ENCODE peak calls at places on chromosome 10, in four cellular contexts. C, X, Q and Z are unnamed samples.

GRCh38 chr10:113056468-113057021 is 106.5 kb downstream of the TCF7L2 start:
- DNase-seq in Q (no peak), X (no peak), C (peak), Z (no peak)

GRCh38 chr10:98444314-98445006 is 2.3 kb downstream of the HPS1 start:
- DNase-seq in X (no peak), Q (no peak), C (no peak), Z (no peak)

GRCh38 chr10:109664554-109664953 is 258.8 kb downstream of the XPNPEP1 start:
- DNase-seq in Q (no peak), C (no peak), X (no peak), Z (no peak)

GRCh38 chr10:110209399-110209925 is 2.1 kb downstream of the MXI1 start:
- DNase-seq in Q (peak), C (peak), X (peak), Z (no peak)

GRCh38 chr10:86178401-86179142 is 188.0 kb downstream of the GRID1 start:
- DNase-seq in Q (no peak), X (peak), C (peak), Z (no peak)

GRCh38 chr10:50393784-50394183 is 142.5 kb upstream of the ASAH2 start:
- DNase-seq in C (peak), Q (no peak), X (peak), Z (no peak)

GRCh38 chr10:43225787-43226153 is 41.1 kb downstream of the RASGEF1A start:
- DNase-seq in Q (no peak), X (no peak), C (no peak), Z (peak)

GRCh38 chr10:110522365-110522988 is 24.8 kb downstream of the DUSP5 start:
- DNase-seq in X (no peak), Q (no peak), C (peak), Z (no peak)

GRCh38 chr10:588246-589165 is 101.0 kb downstream of the DIP2C start:
- DNase-seq in Q (peak), X (no peak), C (peak), Z (no peak)

GRCh38 chr10:77482072-77482471 is 155.5 kb downstream of the KCNMA1 start:
- DNase-seq in Q (no peak), X (no peak), C (peak), Z (no peak)

GRCh38 chr10:114359953-114360345 is 44.4 kb downstream of the AFAP1L2 start:
- DNase-seq in Q (no peak), X (no peak), C (no peak), Z (no peak)

GRCh38 chr10:29736325-29737208 is 101.8 kb upstream of the SVIL start:
- DNase-seq in Q (peak), X (peak), C (peak), Z (peak)

GRCh38 chr10:68826764-68827591 is at the start of gene STOX1:
- DNase-seq in C (peak), X (peak), Q (peak), Z (no peak)

GRCh38 chr10:12914111-12914510 is 87.4 kb downstream of the CCDC3 start:
- DNase-seq in C (no peak), Q (no peak), X (no peak), Z (no peak)

GRCh38 chr10:24360286-24361127 is 151.6 kb downstream of the KIAA1217 start:
- DNase-seq in C (peak), X (peak), Q (peak), Z (no peak)

GRCh38 chr10:126376956-126377355 is 11.3 kb downstream of the ADAM12 start:
- DNase-seq in Q (no peak), C (peak), X (no peak), Z (no peak)

GRCh38 chr10:84194424-84195043 is at the start of gene CDHR1:
- DNase-seq in X (no peak), Q (no peak), C (no peak), Z (peak)

GRCh38 chr10:74022941-74023629 is 25.2 kb downstream of the VCL start:
- DNase-seq in C (no peak), Q (no peak), X (no peak), Z (no peak)

GRCh38 chr10:121521794-121522556 is 76.3 kb downstream of the FGFR2 start:
- DNase-seq in X (no peak), Q (no peak), C (no peak), Z (no peak)

GRCh38 chr10:79378647-79379511 is 31.6 kb downstream of the PPIF start:
- DNase-seq in C (no peak), X (no peak), Q (peak), Z (no peak)

GRCh38 chr10:123157210-123157609 is 3.0 kb downstream of the BUB3 start:
- DNase-seq in X (no peak), Q (no peak), C (peak), Z (no peak)

GRCh38 chr10:122062831-122063674 is 74.1 kb downstream of the TACC2 start:
- DNase-seq in Q (peak), C (peak), X (peak), Z (no peak)

GRCh38 chr10:110459600-110459999 is 38.1 kb upstream of the DUSP5 start:
- DNase-seq in C (no peak), X (no peak), Q (no peak), Z (no peak)

GRCh38 chr10:93752761-93753160 is 5.0 kb upstream of the LGI1 start:
- DNase-seq in X (peak), C (peak), Q (no peak), Z (no peak)

GRCh38 chr10:31603245-31604087 is 284.4 kb downstream of the ZEB1 start:
- DNase-seq in Q (peak), X (peak), C (peak), Z (peak)

GRCh38 chr10:89164920-89165319 is 42.2 kb downstream of the CH25H start:
- DNase-seq in Q (no peak), X (no peak), C (no peak), Z (peak)

GRCh38 chr10:80538481-80539185 is 931 bp downstream of the SH2D4B start:
- DNase-seq in X (no peak), C (no peak), Q (no peak), Z (no peak)

GRCh38 chr10:100995171-100995570 is 4.4 kb upstream of the LZTS2 start:
- DNase-seq in X (no peak), Q (no peak), C (no peak), Z (no peak)

GRCh38 chr10:28300027-28300426 is 2.8 kb downstream of the MPP7 start:
- DNase-seq in Q (no peak), X (no peak), C (peak), Z (no peak)
- TF ChIP-seq CTCF in Q (no peak), X (no peak), C (peak), Z (no peak)

GRCh38 chr10:22434521-22434920 is 89.2 kb downstream of the SPAG6 start:
- DNase-seq in Q (no peak), X (no peak), C (no peak), Z (no peak)

GRCh38 chr10:22437620-22438588 is 92.6 kb downstream of the SPAG6 start:
- DNase-seq in Q (no peak), X (no peak), C (peak), Z (no peak)

GRCh38 chr10:22436893-22437619 is 91.8 kb downstream of the SPAG6 start:
- DNase-seq in X (peak), C (peak), Q (peak), Z (peak)

GRCh38 chr10:22435650-22436049 is 90.4 kb downstream of the SPAG6 start:
- DNase-seq in C (no peak), Q (no peak), X (no peak), Z (no peak)

DNA sequence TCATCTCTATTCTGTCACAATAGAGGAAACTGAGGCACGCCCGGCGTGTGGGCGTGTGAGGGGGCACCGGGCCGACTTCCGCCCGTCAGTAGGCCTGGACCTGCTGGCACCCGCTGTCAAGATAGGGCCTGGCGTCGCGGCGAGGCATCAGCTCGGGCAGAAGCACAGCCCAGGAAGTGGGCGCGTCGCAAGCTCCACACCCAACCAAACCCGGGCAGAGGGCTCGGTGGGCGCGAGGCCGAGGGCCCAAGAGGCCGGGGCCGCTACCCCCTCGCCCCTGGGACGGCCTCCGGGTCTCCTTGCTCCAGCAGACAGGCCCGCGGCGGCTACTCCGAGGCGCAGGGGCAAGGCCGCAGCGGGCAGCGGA is 91.2 kb downstream of the SPAG6 start:
- DNase-seq in C (no peak), X (no peak), Q (no peak), Z (no peak)
- TF ChIP-seq CTCF in C (no peak), X (no peak), Q (no peak), Z (no peak)

GRCh38 chr10:62248465-62248864 is 20.2 kb downstream of the RTKN2 start:
- DNase-seq in Q (no peak), C (peak), X (no peak), Z (no peak)
- TF ChIP-seq CTCF in Q (no peak), C (peak), X (peak), Z (peak)

GRCh38 chr10:44457259-44457658 is 72.4 kb upstream of the CXCL12 start:
- DNase-seq in X (no peak), Q (no peak), C (no peak), Z (no peak)
- TF ChIP-seq CTCF in X (no peak), Q (no peak), C (peak), Z (no peak)

DNA sequence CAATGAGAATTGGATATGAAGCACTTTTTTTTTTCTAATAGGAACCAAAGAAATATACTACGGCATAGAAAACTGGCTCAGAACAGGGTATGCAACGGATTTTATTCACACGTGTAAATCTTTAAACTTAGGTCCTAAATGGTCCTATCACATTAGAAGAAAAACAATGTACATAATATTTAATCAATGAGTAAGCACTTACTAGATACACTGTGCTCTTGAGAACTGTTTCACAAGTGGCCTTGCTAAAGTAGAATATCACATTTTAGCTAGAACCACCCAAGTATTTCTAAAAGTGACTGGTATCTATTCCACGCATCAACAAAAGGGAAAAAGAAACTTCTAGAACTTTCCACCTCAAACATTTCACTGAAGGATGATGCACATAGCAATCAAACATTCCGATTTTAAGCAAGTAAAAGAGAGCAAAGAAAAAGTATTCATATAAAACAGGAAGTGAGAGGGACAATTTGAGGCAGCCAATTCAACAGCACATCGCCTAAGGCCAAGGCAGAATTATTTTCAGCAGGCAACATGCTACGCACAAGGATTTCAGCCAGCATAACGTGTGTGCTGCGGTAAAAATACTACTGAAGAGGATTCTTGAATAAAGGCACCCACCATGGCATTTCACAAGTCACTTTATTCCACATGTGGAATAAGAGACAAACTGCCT is 55.8 kb downstream of the PARD3 start:
- DNase-seq in C (no peak), Q (no peak), X (no peak), Z (no peak)
- TF ChIP-seq CTCF in C (no peak), Q (no peak), X (no peak), Z (no peak)